ENCODE peak calls at places on chromosomes 12 and 14, in nine cellular contexts. One of them, this sample, is unnamed.

GRCh38 chr12:124392991-124393790 is 98.3 kb downstream of the RFLNA start:
- DNase-seq in NCI-H1694: no peak
- DNase-seq in HEK293T: no peak
- DNase-seq in H54: peak
- DNase-seq in effector memory CD4-positive, alpha-beta T cell: no peak
- DNase-seq in activated T-cell treated with anti-CD3 and anti-CD28 coated beads, Interleukin-2, amount 50 U/mL, for 1 hour: no peak
- DNase-seq in neural progenitor cell: peak
- DNase-seq in activated T-helper 2 cell treated with anti-CD3 and anti-CD28 coated beads, Interferon-gamma antibody, Interleukin-2, Interleukin-4, amounts not matched to agents 10 μg/mL and 5 μg/mL and 100 μg/mL, durations not matched to agents 14 hours and 24 hours and 36 hours: no peak
- DNase-seq in stromal cell of bone marrow: no peak
- DNase-seq in this sample: peak

GRCh38 chr14:99316281-99317163 is 44.5 kb upstream of the BCL11B start:
- DNase-seq in HEK293T: no peak
- DNase-seq in activated T-cell treated with anti-CD3 and anti-CD28 coated beads, Interleukin-2, amount 50 U/mL, for 1 hour: no peak
- DNase-seq in effector memory CD4-positive, alpha-beta T cell: no peak
- DNase-seq in NCI-H1694: no peak
- DNase-seq in neural progenitor cell: no peak
- DNase-seq in H54: no peak
- DNase-seq in stromal cell of bone marrow: no peak
- DNase-seq in activated T-helper 2 cell treated with anti-CD3 and anti-CD28 coated beads, Interferon-gamma antibody, Interleukin-2, Interleukin-4, amounts not matched to agents 10 μg/mL and 5 μg/mL and 100 μg/mL, durations not matched to agents 14 hours and 24 hours and 36 hours: no peak
- DNase-seq in this sample: no peak

GRCh38 chr12:125330645-125331341 is 265.6 kb downstream of the AACS start:
- DNase-seq in HEK293T: peak
- DNase-seq in neural progenitor cell: peak
- DNase-seq in activated T-helper 2 cell treated with anti-CD3 and anti-CD28 coated beads, Interferon-gamma antibody, Interleukin-2, Interleukin-4, amounts not matched to agents 10 μg/mL and 5 μg/mL and 100 μg/mL, durations not matched to agents 14 hours and 24 hours and 36 hours: peak
- DNase-seq in stromal cell of bone marrow: peak
- DNase-seq in activated T-cell treated with anti-CD3 and anti-CD28 coated beads, Interleukin-2, amount 50 U/mL, for 1 hour: peak
- DNase-seq in H54: peak
- DNase-seq in NCI-H1694: peak
- DNase-seq in effector memory CD4-positive, alpha-beta T cell: no peak
- DNase-seq in this sample: peak

GRCh38 chr12:24728366-24728765 is 220.5 kb downstream of the BCAT1 start:
- DNase-seq in neural progenitor cell: peak
- DNase-seq in H54: no peak
- DNase-seq in NCI-H1694: no peak
- DNase-seq in effector memory CD4-positive, alpha-beta T cell: no peak
- DNase-seq in activated T-helper 2 cell treated with anti-CD3 and anti-CD28 coated beads, Interferon-gamma antibody, Interleukin-2, Interleukin-4, amounts not matched to agents 10 μg/mL and 5 μg/mL and 100 μg/mL, durations not matched to agents 14 hours and 24 hours and 36 hours: no peak
- DNase-seq in HEK293T: peak
- DNase-seq in activated T-cell treated with anti-CD3 and anti-CD28 coated beads, Interleukin-2, amount 50 U/mL, for 1 hour: no peak
- DNase-seq in stromal cell of bone marrow: peak
- DNase-seq in this sample: no peak

GRCh38 chr14:103380719-103381377 is 4.4 kb upstream of the MARK3 start:
- DNase-seq in neural progenitor cell: no peak
- DNase-seq in H54: no peak
- DNase-seq in effector memory CD4-positive, alpha-beta T cell: no peak
- DNase-seq in activated T-cell treated with anti-CD3 and anti-CD28 coated beads, Interleukin-2, amount 50 U/mL, for 1 hour: no peak
- DNase-seq in stromal cell of bone marrow: no peak
- DNase-seq in NCI-H1694: no peak
- DNase-seq in HEK293T: no peak
- DNase-seq in activated T-helper 2 cell treated with anti-CD3 and anti-CD28 coated beads, Interferon-gamma antibody, Interleukin-2, Interleukin-4, amounts not matched to agents 10 μg/mL and 5 μg/mL and 100 μg/mL, durations not matched to agents 14 hours and 24 hours and 36 hours: no peak
- DNase-seq in this sample: no peak

GRCh38 chr12:116183741-116184141 is 93.8 kb downstream of the MED13L start:
- DNase-seq in activated T-cell treated with anti-CD3 and anti-CD28 coated beads, Interleukin-2, amount 50 U/mL, for 1 hour: no peak
- DNase-seq in activated T-helper 2 cell treated with anti-CD3 and anti-CD28 coated beads, Interferon-gamma antibody, Interleukin-2, Interleukin-4, amounts not matched to agents 10 μg/mL and 5 μg/mL and 100 μg/mL, durations not matched to agents 14 hours and 24 hours and 36 hours: no peak
- DNase-seq in effector memory CD4-positive, alpha-beta T cell: no peak
- DNase-seq in NCI-H1694: no peak
- DNase-seq in HEK293T: no peak
- DNase-seq in neural progenitor cell: peak
- DNase-seq in stromal cell of bone marrow: no peak
- DNase-seq in H54: no peak
- DNase-seq in this sample: no peak

GRCh38 chr12:75628916-75629315 is 117.5 kb upstream of the KRR1 start:
- DNase-seq in stromal cell of bone marrow: no peak
- DNase-seq in effector memory CD4-positive, alpha-beta T cell: no peak
- DNase-seq in activated T-helper 2 cell treated with anti-CD3 and anti-CD28 coated beads, Interferon-gamma antibody, Interleukin-2, Interleukin-4, amounts not matched to agents 10 μg/mL and 5 μg/mL and 100 μg/mL, durations not matched to agents 14 hours and 24 hours and 36 hours: no peak
- DNase-seq in HEK293T: no peak
- DNase-seq in H54: no peak
- DNase-seq in neural progenitor cell: no peak
- DNase-seq in NCI-H1694: no peak
- DNase-seq in activated T-cell treated with anti-CD3 and anti-CD28 coated beads, Interleukin-2, amount 50 U/mL, for 1 hour: no peak
- DNase-seq in this sample: no peak

GRCh38 chr12:39553476-39553875 is 66.1 kb downstream of the ABCD2 start:
- DNase-seq in activated T-helper 2 cell treated with anti-CD3 and anti-CD28 coated beads, Interferon-gamma antibody, Interleukin-2, Interleukin-4, amounts not matched to agents 10 μg/mL and 5 μg/mL and 100 μg/mL, durations not matched to agents 14 hours and 24 hours and 36 hours: no peak
- DNase-seq in stromal cell of bone marrow: no peak
- DNase-seq in NCI-H1694: no peak
- DNase-seq in activated T-cell treated with anti-CD3 and anti-CD28 coated beads, Interleukin-2, amount 50 U/mL, for 1 hour: no peak
- DNase-seq in H54: no peak
- DNase-seq in effector memory CD4-positive, alpha-beta T cell: no peak
- DNase-seq in neural progenitor cell: no peak
- DNase-seq in HEK293T: no peak
- DNase-seq in this sample: no peak

GRCh38 chr14:104604461-104605449 is at the start of gene TMEM179:
- DNase-seq in H54: no peak
- DNase-seq in stromal cell of bone marrow: no peak
- DNase-seq in effector memory CD4-positive, alpha-beta T cell: no peak
- DNase-seq in activated T-cell treated with anti-CD3 and anti-CD28 coated beads, Interleukin-2, amount 50 U/mL, for 1 hour: no peak
- DNase-seq in neural progenitor cell: peak
- DNase-seq in HEK293T: peak
- DNase-seq in activated T-helper 2 cell treated with anti-CD3 and anti-CD28 coated beads, Interferon-gamma antibody, Interleukin-2, Interleukin-4, amounts not matched to agents 10 μg/mL and 5 μg/mL and 100 μg/mL, durations not matched to agents 14 hours and 24 hours and 36 hours: no peak
- DNase-seq in NCI-H1694: no peak
- DNase-seq in this sample: no peak

GRCh38 chr14:21543426-21544350 is 17.5 kb upstream of the SALL2 start:
- DNase-seq in activated T-cell treated with anti-CD3 and anti-CD28 coated beads, Interleukin-2, amount 50 U/mL, for 1 hour: no peak
- DNase-seq in HEK293T: no peak
- DNase-seq in effector memory CD4-positive, alpha-beta T cell: no peak
- DNase-seq in NCI-H1694: peak
- DNase-seq in H54: no peak
- DNase-seq in activated T-helper 2 cell treated with anti-CD3 and anti-CD28 coated beads, Interferon-gamma antibody, Interleukin-2, Interleukin-4, amounts not matched to agents 10 μg/mL and 5 μg/mL and 100 μg/mL, durations not matched to agents 14 hours and 24 hours and 36 hours: no peak
- DNase-seq in stromal cell of bone marrow: no peak
- DNase-seq in neural progenitor cell: peak
- DNase-seq in this sample: no peak

GRCh38 chr14:65019944-65020566 is 33.4 kb downstream of the FNTB start:
- DNase-seq in neural progenitor cell: peak
- DNase-seq in activated T-cell treated with anti-CD3 and anti-CD28 coated beads, Interleukin-2, amount 50 U/mL, for 1 hour: no peak
- DNase-seq in H54: peak
- DNase-seq in activated T-helper 2 cell treated with anti-CD3 and anti-CD28 coated beads, Interferon-gamma antibody, Interleukin-2, Interleukin-4, amounts not matched to agents 10 μg/mL and 5 μg/mL and 100 μg/mL, durations not matched to agents 14 hours and 24 hours and 36 hours: no peak
- DNase-seq in NCI-H1694: no peak
- DNase-seq in effector memory CD4-positive, alpha-beta T cell: no peak
- DNase-seq in stromal cell of bone marrow: peak
- DNase-seq in HEK293T: peak
- DNase-seq in this sample: no peak

GRCh38 chr12:26239508-26240328 is 44.3 kb downstream of the SSPN start:
- DNase-seq in effector memory CD4-positive, alpha-beta T cell: no peak
- DNase-seq in HEK293T: no peak
- DNase-seq in activated T-cell treated with anti-CD3 and anti-CD28 coated beads, Interleukin-2, amount 50 U/mL, for 1 hour: no peak
- DNase-seq in activated T-helper 2 cell treated with anti-CD3 and anti-CD28 coated beads, Interferon-gamma antibody, Interleukin-2, Interleukin-4, amounts not matched to agents 10 μg/mL and 5 μg/mL and 100 μg/mL, durations not matched to agents 14 hours and 24 hours and 36 hours: no peak
- DNase-seq in stromal cell of bone marrow: peak
- DNase-seq in neural progenitor cell: no peak
- DNase-seq in NCI-H1694: no peak
- DNase-seq in H54: peak
- DNase-seq in this sample: peak

GRCh38 chr14:103308717-103309616 is 25.1 kb upstream of the EIF5 start:
- DNase-seq in neural progenitor cell: no peak
- DNase-seq in activated T-helper 2 cell treated with anti-CD3 and anti-CD28 coated beads, Interferon-gamma antibody, Interleukin-2, Interleukin-4, amounts not matched to agents 10 μg/mL and 5 μg/mL and 100 μg/mL, durations not matched to agents 14 hours and 24 hours and 36 hours: no peak
- DNase-seq in HEK293T: no peak
- DNase-seq in effector memory CD4-positive, alpha-beta T cell: no peak
- DNase-seq in stromal cell of bone marrow: no peak
- DNase-seq in activated T-cell treated with anti-CD3 and anti-CD28 coated beads, Interleukin-2, amount 50 U/mL, for 1 hour: no peak
- DNase-seq in H54: no peak
- DNase-seq in NCI-H1694: no peak
- DNase-seq in this sample: no peak

GRCh38 chr14:36655054-36655381 is 6.6 kb upstream of the PAX9 start:
- DNase-seq in NCI-H1694: no peak
- DNase-seq in neural progenitor cell: peak
- DNase-seq in activated T-cell treated with anti-CD3 and anti-CD28 coated beads, Interleukin-2, amount 50 U/mL, for 1 hour: no peak
- DNase-seq in effector memory CD4-positive, alpha-beta T cell: no peak
- DNase-seq in stromal cell of bone marrow: no peak
- DNase-seq in activated T-helper 2 cell treated with anti-CD3 and anti-CD28 coated beads, Interferon-gamma antibody, Interleukin-2, Interleukin-4, amounts not matched to agents 10 μg/mL and 5 μg/mL and 100 μg/mL, durations not matched to agents 14 hours and 24 hours and 36 hours: no peak
- DNase-seq in H54: no peak
- DNase-seq in HEK293T: no peak
- DNase-seq in this sample: no peak

GRCh38 chr14:71486274-71486673 is 446.0 kb upstream of the RGS6 start:
- DNase-seq in effector memory CD4-positive, alpha-beta T cell: no peak
- DNase-seq in activated T-cell treated with anti-CD3 and anti-CD28 coated beads, Interleukin-2, amount 50 U/mL, for 1 hour: no peak
- DNase-seq in neural progenitor cell: peak
- DNase-seq in stromal cell of bone marrow: peak
- DNase-seq in HEK293T: no peak
- DNase-seq in H54: no peak
- DNase-seq in NCI-H1694: no peak
- DNase-seq in activated T-helper 2 cell treated with anti-CD3 and anti-CD28 coated beads, Interferon-gamma antibody, Interleukin-2, Interleukin-4, amounts not matched to agents 10 μg/mL and 5 μg/mL and 100 μg/mL, durations not matched to agents 14 hours and 24 hours and 36 hours: no peak
- DNase-seq in this sample: no peak

GRCh38 chr12:7241404-7242005 is 52.0 kb downstream of the PEX5 start:
- DNase-seq in HEK293T: no peak
- DNase-seq in NCI-H1694: no peak
- DNase-seq in activated T-helper 2 cell treated with anti-CD3 and anti-CD28 coated beads, Interferon-gamma antibody, Interleukin-2, Interleukin-4, amounts not matched to agents 10 μg/mL and 5 μg/mL and 100 μg/mL, durations not matched to agents 14 hours and 24 hours and 36 hours: no peak
- DNase-seq in stromal cell of bone marrow: peak
- DNase-seq in H54: no peak
- DNase-seq in activated T-cell treated with anti-CD3 and anti-CD28 coated beads, Interleukin-2, amount 50 U/mL, for 1 hour: no peak
- DNase-seq in effector memory CD4-positive, alpha-beta T cell: no peak
- DNase-seq in neural progenitor cell: no peak
- DNase-seq in this sample: no peak

GRCh38 chr14:39395555-39396254 is 36.5 kb downstream of the FBXO33 start:
- DNase-seq in HEK293T: no peak
- DNase-seq in activated T-cell treated with anti-CD3 and anti-CD28 coated beads, Interleukin-2, amount 50 U/mL, for 1 hour: no peak
- DNase-seq in neural progenitor cell: no peak
- DNase-seq in activated T-helper 2 cell treated with anti-CD3 and anti-CD28 coated beads, Interferon-gamma antibody, Interleukin-2, Interleukin-4, amounts not matched to agents 10 μg/mL and 5 μg/mL and 100 μg/mL, durations not matched to agents 14 hours and 24 hours and 36 hours: no peak
- DNase-seq in NCI-H1694: no peak
- DNase-seq in stromal cell of bone marrow: no peak
- DNase-seq in effector memory CD4-positive, alpha-beta T cell: no peak
- DNase-seq in H54: no peak
- DNase-seq in this sample: no peak

GRCh38 chr12:111068281-111068680 is 147.9 kb upstream of the MYL2 start:
- DNase-seq in neural progenitor cell: peak
- DNase-seq in activated T-helper 2 cell treated with anti-CD3 and anti-CD28 coated beads, Interferon-gamma antibody, Interleukin-2, Interleukin-4, amounts not matched to agents 10 μg/mL and 5 μg/mL and 100 μg/mL, durations not matched to agents 14 hours and 24 hours and 36 hours: no peak
- DNase-seq in activated T-cell treated with anti-CD3 and anti-CD28 coated beads, Interleukin-2, amount 50 U/mL, for 1 hour: peak
- DNase-seq in H54: no peak
- DNase-seq in stromal cell of bone marrow: no peak
- DNase-seq in HEK293T: no peak
- DNase-seq in effector memory CD4-positive, alpha-beta T cell: no peak
- DNase-seq in NCI-H1694: no peak
- DNase-seq in this sample: no peak

GRCh38 chr14:44316647-44317432 is 190.2 kb downstream of the FSCB start:
- DNase-seq in HEK293T: peak
- DNase-seq in NCI-H1694: no peak
- DNase-seq in activated T-helper 2 cell treated with anti-CD3 and anti-CD28 coated beads, Interferon-gamma antibody, Interleukin-2, Interleukin-4, amounts not matched to agents 10 μg/mL and 5 μg/mL and 100 μg/mL, durations not matched to agents 14 hours and 24 hours and 36 hours: no peak
- DNase-seq in activated T-cell treated with anti-CD3 and anti-CD28 coated beads, Interleukin-2, amount 50 U/mL, for 1 hour: no peak
- DNase-seq in stromal cell of bone marrow: peak
- DNase-seq in H54: peak
- DNase-seq in neural progenitor cell: no peak
- DNase-seq in effector memory CD4-positive, alpha-beta T cell: no peak
- DNase-seq in this sample: peak

GRCh38 chr12:132021031-132021871 is 71.5 kb downstream of the EP400 start:
- DNase-seq in HEK293T: no peak
- DNase-seq in H54: no peak
- DNase-seq in stromal cell of bone marrow: no peak
- DNase-seq in activated T-helper 2 cell treated with anti-CD3 and anti-CD28 coated beads, Interferon-gamma antibody, Interleukin-2, Interleukin-4, amounts not matched to agents 10 μg/mL and 5 μg/mL and 100 μg/mL, durations not matched to agents 14 hours and 24 hours and 36 hours: no peak
- DNase-seq in effector memory CD4-positive, alpha-beta T cell: no peak
- DNase-seq in neural progenitor cell: no peak
- DNase-seq in NCI-H1694: no peak
- DNase-seq in activated T-cell treated with anti-CD3 and anti-CD28 coated beads, Interleukin-2, amount 50 U/mL, for 1 hour: no peak
- DNase-seq in this sample: no peak

GRCh38 chr14:77141592-77142288 is at the start of gene ZDHHC22:
- DNase-seq in activated T-helper 2 cell treated with anti-CD3 and anti-CD28 coated beads, Interferon-gamma antibody, Interleukin-2, Interleukin-4, amounts not matched to agents 10 μg/mL and 5 μg/mL and 100 μg/mL, durations not matched to agents 14 hours and 24 hours and 36 hours: no peak
- DNase-seq in neural progenitor cell: no peak
- DNase-seq in HEK293T: peak
- DNase-seq in stromal cell of bone marrow: no peak
- DNase-seq in activated T-cell treated with anti-CD3 and anti-CD28 coated beads, Interleukin-2, amount 50 U/mL, for 1 hour: no peak
- DNase-seq in NCI-H1694: peak
- DNase-seq in H54: no peak
- DNase-seq in effector memory CD4-positive, alpha-beta T cell: no peak
- DNase-seq in this sample: no peak

GRCh38 chr12:93964936-93965335 is 183.4 kb upstream of the PLXNC1 start:
- DNase-seq in neural progenitor cell: no peak
- DNase-seq in stromal cell of bone marrow: no peak
- DNase-seq in NCI-H1694: no peak
- DNase-seq in effector memory CD4-positive, alpha-beta T cell: no peak
- DNase-seq in activated T-cell treated with anti-CD3 and anti-CD28 coated beads, Interleukin-2, amount 50 U/mL, for 1 hour: no peak
- DNase-seq in activated T-helper 2 cell treated with anti-CD3 and anti-CD28 coated beads, Interferon-gamma antibody, Interleukin-2, Interleukin-4, amounts not matched to agents 10 μg/mL and 5 μg/mL and 100 μg/mL, durations not matched to agents 14 hours and 24 hours and 36 hours: no peak
- DNase-seq in HEK293T: no peak
- DNase-seq in H54: no peak
- DNase-seq in this sample: no peak

GRCh38 chr14:21852061-21852664 is 178.5 kb upstream of the OR4E1 start:
- DNase-seq in neural progenitor cell: peak
- DNase-seq in NCI-H1694: no peak
- DNase-seq in stromal cell of bone marrow: no peak
- DNase-seq in HEK293T: peak
- DNase-seq in H54: no peak
- DNase-seq in activated T-helper 2 cell treated with anti-CD3 and anti-CD28 coated beads, Interferon-gamma antibody, Interleukin-2, Interleukin-4, amounts not matched to agents 10 μg/mL and 5 μg/mL and 100 μg/mL, durations not matched to agents 14 hours and 24 hours and 36 hours: peak
- DNase-seq in effector memory CD4-positive, alpha-beta T cell: peak
- DNase-seq in activated T-cell treated with anti-CD3 and anti-CD28 coated beads, Interleukin-2, amount 50 U/mL, for 1 hour: peak
- DNase-seq in this sample: no peak

GRCh38 chr14:89351364-89351957 is 65.6 kb downstream of the FOXN3 start:
- DNase-seq in effector memory CD4-positive, alpha-beta T cell: no peak
- DNase-seq in HEK293T: no peak
- DNase-seq in stromal cell of bone marrow: no peak
- DNase-seq in H54: no peak
- DNase-seq in activated T-helper 2 cell treated with anti-CD3 and anti-CD28 coated beads, Interferon-gamma antibody, Interleukin-2, Interleukin-4, amounts not matched to agents 10 μg/mL and 5 μg/mL and 100 μg/mL, durations not matched to agents 14 hours and 24 hours and 36 hours: no peak
- DNase-seq in activated T-cell treated with anti-CD3 and anti-CD28 coated beads, Interleukin-2, amount 50 U/mL, for 1 hour: no peak
- DNase-seq in NCI-H1694: no peak
- DNase-seq in neural progenitor cell: peak
- DNase-seq in this sample: no peak

GRCh38 chr12:76766161-76766560 is 2.2 kb downstream of the ZDHHC17 start:
- DNase-seq in HEK293T: no peak
- DNase-seq in NCI-H1694: no peak
- DNase-seq in H54: no peak
- DNase-seq in activated T-cell treated with anti-CD3 and anti-CD28 coated beads, Interleukin-2, amount 50 U/mL, for 1 hour: no peak
- DNase-seq in effector memory CD4-positive, alpha-beta T cell: no peak
- DNase-seq in activated T-helper 2 cell treated with anti-CD3 and anti-CD28 coated beads, Interferon-gamma antibody, Interleukin-2, Interleukin-4, amounts not matched to agents 10 μg/mL and 5 μg/mL and 100 μg/mL, durations not matched to agents 14 hours and 24 hours and 36 hours: no peak
- DNase-seq in neural progenitor cell: no peak
- DNase-seq in stromal cell of bone marrow: no peak
- DNase-seq in this sample: no peak

GRCh38 chr12:77232045-77232444 is 166.7 kb upstream of the E2F7 start:
- DNase-seq in effector memory CD4-positive, alpha-beta T cell: no peak
- DNase-seq in activated T-helper 2 cell treated with anti-CD3 and anti-CD28 coated beads, Interferon-gamma antibody, Interleukin-2, Interleukin-4, amounts not matched to agents 10 μg/mL and 5 μg/mL and 100 μg/mL, durations not matched to agents 14 hours and 24 hours and 36 hours: no peak
- DNase-seq in HEK293T: no peak
- DNase-seq in activated T-cell treated with anti-CD3 and anti-CD28 coated beads, Interleukin-2, amount 50 U/mL, for 1 hour: no peak
- DNase-seq in NCI-H1694: no peak
- DNase-seq in stromal cell of bone marrow: no peak
- DNase-seq in neural progenitor cell: no peak
- DNase-seq in H54: no peak
- DNase-seq in this sample: no peak

GRCh38 chr14:38078393-38078792 is 129.3 kb upstream of the SSTR1 start:
- DNase-seq in stromal cell of bone marrow: no peak
- DNase-seq in activated T-helper 2 cell treated with anti-CD3 and anti-CD28 coated beads, Interferon-gamma antibody, Interleukin-2, Interleukin-4, amounts not matched to agents 10 μg/mL and 5 μg/mL and 100 μg/mL, durations not matched to agents 14 hours and 24 hours and 36 hours: peak
- DNase-seq in HEK293T: no peak
- DNase-seq in effector memory CD4-positive, alpha-beta T cell: peak
- DNase-seq in activated T-cell treated with anti-CD3 and anti-CD28 coated beads, Interleukin-2, amount 50 U/mL, for 1 hour: peak
- DNase-seq in neural progenitor cell: no peak
- DNase-seq in NCI-H1694: no peak
- DNase-seq in H54: no peak
- DNase-seq in this sample: no peak

GRCh38 chr14:84202486-84202885 is 1327.5 kb upstream of the FLRT2 start:
- DNase-seq in stromal cell of bone marrow: no peak
- DNase-seq in activated T-helper 2 cell treated with anti-CD3 and anti-CD28 coated beads, Interferon-gamma antibody, Interleukin-2, Interleukin-4, amounts not matched to agents 10 μg/mL and 5 μg/mL and 100 μg/mL, durations not matched to agents 14 hours and 24 hours and 36 hours: no peak
- DNase-seq in H54: no peak
- DNase-seq in effector memory CD4-positive, alpha-beta T cell: no peak
- DNase-seq in neural progenitor cell: no peak
- DNase-seq in activated T-cell treated with anti-CD3 and anti-CD28 coated beads, Interleukin-2, amount 50 U/mL, for 1 hour: no peak
- DNase-seq in NCI-H1694: no peak
- DNase-seq in HEK293T: no peak
- DNase-seq in this sample: no peak

GRCh38 chr14:75514673-75515630 is 7.3 kb upstream of the BATF start:
- DNase-seq in NCI-H1694: no peak
- DNase-seq in activated T-cell treated with anti-CD3 and anti-CD28 coated beads, Interleukin-2, amount 50 U/mL, for 1 hour: peak
- DNase-seq in neural progenitor cell: peak
- DNase-seq in effector memory CD4-positive, alpha-beta T cell: peak
- DNase-seq in HEK293T: no peak
- DNase-seq in stromal cell of bone marrow: no peak
- DNase-seq in H54: no peak
- DNase-seq in activated T-helper 2 cell treated with anti-CD3 and anti-CD28 coated beads, Interferon-gamma antibody, Interleukin-2, Interleukin-4, amounts not matched to agents 10 μg/mL and 5 μg/mL and 100 μg/mL, durations not matched to agents 14 hours and 24 hours and 36 hours: no peak
- DNase-seq in this sample: no peak

GRCh38 chr14:100816286-100816949 is 9.5 kb upstream of the MEG3 start:
- DNase-seq in activated T-cell treated with anti-CD3 and anti-CD28 coated beads, Interleukin-2, amount 50 U/mL, for 1 hour: no peak
- DNase-seq in stromal cell of bone marrow: no peak
- DNase-seq in HEK293T: no peak
- DNase-seq in neural progenitor cell: no peak
- DNase-seq in activated T-helper 2 cell treated with anti-CD3 and anti-CD28 coated beads, Interferon-gamma antibody, Interleukin-2, Interleukin-4, amounts not matched to agents 10 μg/mL and 5 μg/mL and 100 μg/mL, durations not matched to agents 14 hours and 24 hours and 36 hours: no peak
- DNase-seq in effector memory CD4-positive, alpha-beta T cell: no peak
- DNase-seq in H54: no peak
- DNase-seq in NCI-H1694: no peak
- DNase-seq in this sample: no peak

GRCh38 chr12:63164911-63165310 is 13.9 kb upstream of the AVPR1A start:
- DNase-seq in H54: no peak
- DNase-seq in NCI-H1694: no peak
- DNase-seq in activated T-helper 2 cell treated with anti-CD3 and anti-CD28 coated beads, Interferon-gamma antibody, Interleukin-2, Interleukin-4, amounts not matched to agents 10 μg/mL and 5 μg/mL and 100 μg/mL, durations not matched to agents 14 hours and 24 hours and 36 hours: no peak
- DNase-seq in effector memory CD4-positive, alpha-beta T cell: no peak
- DNase-seq in stromal cell of bone marrow: no peak
- DNase-seq in HEK293T: no peak
- DNase-seq in neural progenitor cell: no peak
- DNase-seq in activated T-cell treated with anti-CD3 and anti-CD28 coated beads, Interleukin-2, amount 50 U/mL, for 1 hour: no peak
- DNase-seq in this sample: no peak